ENCODE peak calls at places on chromosomes 5 and 9, in seven cellular contexts. One of them, this sample, is unnamed.

GRCh38 chr5:179758905-179759304 is 26.3 kb downstream of the MAML1 start:
- DNase-seq in left colon: no peak
- DNase-seq in NCI-H1436 treated with DMSO at 0.1 percent for 48 hours: no peak
- DNase-seq in mesothelial cell of epicardium: no peak
- DNase-seq in activated CD4-positive, alpha-beta T cell treated with anti-CD3 and anti-CD28 coated beads for 4 hours: no peak
- DNase-seq in activated CD8-positive, alpha-beta memory T cell treated with anti-CD3 and anti-CD28 coated beads for 4 hours: no peak
- DNase-seq in amniotic stem cell: no peak
- DNase-seq in this sample: no peak

GRCh38 chr5:80399553-80400239 is 8.2 kb upstream of the ZFYVE16 start:
- DNase-seq in left colon: no peak
- DNase-seq in amniotic stem cell: no peak
- DNase-seq in activated CD4-positive, alpha-beta T cell treated with anti-CD3 and anti-CD28 coated beads for 4 hours: no peak
- DNase-seq in NCI-H1436 treated with DMSO at 0.1 percent for 48 hours: no peak
- DNase-seq in mesothelial cell of epicardium: no peak
- DNase-seq in activated CD8-positive, alpha-beta memory T cell treated with anti-CD3 and anti-CD28 coated beads for 4 hours: no peak
- DNase-seq in this sample: no peak

GRCh38 chr5:124453221-124454032 is 293.0 kb downstream of the ZNF608 start:
- DNase-seq in left colon: no peak
- DNase-seq in amniotic stem cell: no peak
- DNase-seq in activated CD4-positive, alpha-beta T cell treated with anti-CD3 and anti-CD28 coated beads for 4 hours: no peak
- DNase-seq in NCI-H1436 treated with DMSO at 0.1 percent for 48 hours: no peak
- DNase-seq in activated CD8-positive, alpha-beta memory T cell treated with anti-CD3 and anti-CD28 coated beads for 4 hours: no peak
- DNase-seq in mesothelial cell of epicardium: no peak
- DNase-seq in this sample: no peak

GRCh38 chr5:127434588-127434987 is 82.9 kb upstream of the PRRC1 start:
- DNase-seq in amniotic stem cell: no peak
- DNase-seq in activated CD4-positive, alpha-beta T cell treated with anti-CD3 and anti-CD28 coated beads for 4 hours: no peak
- DNase-seq in mesothelial cell of epicardium: no peak
- DNase-seq in activated CD8-positive, alpha-beta memory T cell treated with anti-CD3 and anti-CD28 coated beads for 4 hours: no peak
- DNase-seq in left colon: no peak
- DNase-seq in NCI-H1436 treated with DMSO at 0.1 percent for 48 hours: no peak
- DNase-seq in this sample: no peak

GRCh38 chr5:83470516-83470915 is 1.0 kb upstream of the VCAN start:
- DNase-seq in mesothelial cell of epicardium: no peak
- DNase-seq in left colon: no peak
- DNase-seq in activated CD4-positive, alpha-beta T cell treated with anti-CD3 and anti-CD28 coated beads for 4 hours: no peak
- DNase-seq in activated CD8-positive, alpha-beta memory T cell treated with anti-CD3 and anti-CD28 coated beads for 4 hours: no peak
- DNase-seq in NCI-H1436 treated with DMSO at 0.1 percent for 48 hours: no peak
- DNase-seq in amniotic stem cell: no peak
- DNase-seq in this sample: no peak

GRCh38 chr9:123468541-123468940 is 112.5 kb downstream of the CRB2 start:
- DNase-seq in left colon: no peak
- DNase-seq in mesothelial cell of epicardium: no peak
- DNase-seq in activated CD8-positive, alpha-beta memory T cell treated with anti-CD3 and anti-CD28 coated beads for 4 hours: no peak
- DNase-seq in amniotic stem cell: no peak
- DNase-seq in NCI-H1436 treated with DMSO at 0.1 percent for 48 hours: no peak
- DNase-seq in activated CD4-positive, alpha-beta T cell treated with anti-CD3 and anti-CD28 coated beads for 4 hours: no peak
- DNase-seq in this sample: no peak

GRCh38 chr9:124190761-124191160 is 67.0 kb upstream of the NEK6 start:
- DNase-seq in activated CD4-positive, alpha-beta T cell treated with anti-CD3 and anti-CD28 coated beads for 4 hours: no peak
- DNase-seq in left colon: no peak
- DNase-seq in mesothelial cell of epicardium: no peak
- DNase-seq in amniotic stem cell: no peak
- DNase-seq in NCI-H1436 treated with DMSO at 0.1 percent for 48 hours: no peak
- DNase-seq in activated CD8-positive, alpha-beta memory T cell treated with anti-CD3 and anti-CD28 coated beads for 4 hours: no peak
- DNase-seq in this sample: no peak

GRCh38 chr5:10556331-10556807 is 7.5 kb upstream of the ANKRD33B start:
- DNase-seq in NCI-H1436 treated with DMSO at 0.1 percent for 48 hours: no peak
- DNase-seq in mesothelial cell of epicardium: no peak
- DNase-seq in left colon: no peak
- DNase-seq in amniotic stem cell: peak; percentile 27
- DNase-seq in activated CD4-positive, alpha-beta T cell treated with anti-CD3 and anti-CD28 coated beads for 4 hours: no peak
- DNase-seq in activated CD8-positive, alpha-beta memory T cell treated with anti-CD3 and anti-CD28 coated beads for 4 hours: no peak
- DNase-seq in this sample: no peak

GRCh38 chr5:54838843-54839242 is 146.6 kb downstream of the ESM1 start:
- DNase-seq in mesothelial cell of epicardium: no peak
- DNase-seq in left colon: no peak
- DNase-seq in activated CD4-positive, alpha-beta T cell treated with anti-CD3 and anti-CD28 coated beads for 4 hours: no peak
- DNase-seq in NCI-H1436 treated with DMSO at 0.1 percent for 48 hours: peak; percentile 52
- DNase-seq in amniotic stem cell: no peak
- DNase-seq in activated CD8-positive, alpha-beta memory T cell treated with anti-CD3 and anti-CD28 coated beads for 4 hours: no peak
- DNase-seq in this sample: no peak

This sample was measured in activated T-cell treated with anti-CD3 and anti-CD28 coated beads for 4 hours.